ENCODE peak calls at places on chromosomes 6 and 20, in five cellular contexts. H, M, W, N and B are unnamed samples.

GRCh38 chr6:38552136-38552535 is 87.6 kb downstream of the BTBD9 start:
- DNase-seq in H (no peak), M (peak), W (no peak), N (no peak), B (no peak)

GRCh38 chr20:43843096-43843964 is 71.3 kb upstream of the TOX2 start:
- DNase-seq in W (peak), N (peak), M (no peak), H (no peak), B (no peak)

GRCh38 chr6:151656392-151656791 is 151.1 kb upstream of the ESR1 start:
- DNase-seq in M (no peak), H (no peak), N (no peak), W (no peak), B (no peak)

GRCh38 chr6:15308445-15309213 is 62.8 kb downstream of the JARID2 start:
- DNase-seq in H (no peak), M (peak), W (no peak), N (no peak), B (no peak)

GRCh38 chr6:129590408-129591022 is 119.5 kb downstream of the ARHGAP18 start:
- DNase-seq in N (peak), M (no peak), H (no peak), W (no peak), B (peak)

GRCh38 chr6:13500264-13500663 is 12.9 kb upstream of the GFOD1 start:
- DNase-seq in W (no peak), M (no peak), N (peak), H (no peak), B (no peak)

GRCh38 chr6:68738039-68738438 is 103.0 kb downstream of the ADGRB3 start:
- DNase-seq in W (no peak), M (no peak), N (no peak), H (no peak), B (no peak)

GRCh38 chr6:73523434-73524123 is 2.7 kb upstream of the EEF1A1 start:
- DNase-seq in M (peak), H (peak), W (peak), N (peak), B (no peak)

GRCh38 chr6:11700118-11700718 is 78.4 kb downstream of the ADTRP start:
- DNase-seq in W (no peak), M (peak), H (no peak), N (peak), B (no peak)

GRCh38 chr6:157981395-157982296 is at the start of gene SYNJ2:
- DNase-seq in W (peak), N (peak), M (no peak), H (peak), B (no peak)

GRCh38 chr20:18712877-18713276 is 100.7 kb upstream of the SCP2D1 start:
- DNase-seq in H (no peak), N (no peak), W (no peak), M (no peak), B (no peak)

GRCh38 chr6:30721198-30722024 is 1.3 kb downstream of the TUBB start:
- DNase-seq in N (peak), W (peak), M (peak), H (peak), B (no peak)

GRCh38 chr20:17889226-17889625 is 79.4 kb downstream of the SNX5 start:
- DNase-seq in N (no peak), M (no peak), H (no peak), W (no peak), B (no peak)

GRCh38 chr6:111788779-111789276 is 84.4 kb downstream of the FYN start:
- DNase-seq in W (no peak), H (no peak), M (no peak), N (no peak), B (no peak)

GRCh38 chr20:52303281-52303950 is 111.8 kb upstream of the ZFP64 start:
- DNase-seq in N (no peak), M (no peak), W (no peak), H (no peak), B (no peak)

GRCh38 chr20:62603021-62603906 is 39.0 kb upstream of the SLCO4A1 start:
- DNase-seq in N (peak), W (peak), H (peak), M (peak), B (peak)

GRCh38 chr20:2136275-2136674 is 34.6 kb downstream of the STK35 start:
- DNase-seq in M (no peak), N (no peak), H (no peak), W (no peak), B (no peak)

GRCh38 chr6:106181664-106182418 is 95.7 kb downstream of the PRDM1 start:
- DNase-seq in N (peak), M (no peak), H (no peak), W (peak), B (no peak)

GRCh38 chr20:17611290-17611539 is 41.3 kb downstream of the DSTN start:
- DNase-seq in H (no peak), W (no peak), N (peak), M (no peak), B (no peak)

GRCh38 chr6:166168616-166169548 is 1.2 kb upstream of the TBXT start:
- DNase-seq in M (no peak), N (no peak), W (no peak), H (no peak), B (no peak)

GRCh38 chr20:2822073-2822472 is 5.9 kb downstream of the TMEM239 start:
- DNase-seq in W (no peak), M (no peak), N (no peak), H (no peak), B (no peak)

GRCh38 chr20:32327087-32327681 is 30.9 kb upstream of the ASXL1 start:
- DNase-seq in W (no peak), N (no peak), M (no peak), H (no peak), B (no peak)

GRCh38 chr6:106360989-106361430 is 493 bp downstream of the CRYBG1 start:
- DNase-seq in H (peak), W (peak), N (peak), M (no peak), B (no peak)

GRCh38 chr20:32017711-32018251 is 7.5 kb downstream of the CCM2L start:
- DNase-seq in N (peak), W (peak), H (no peak), M (peak), B (no peak)

GRCh38 chr20:20719411-20719810 is 7.0 kb upstream of the RALGAPA2 start:
- DNase-seq in H (no peak), M (no peak), N (no peak), W (no peak), B (no peak)

GRCh38 chr6:18148304-18149025 is 6.4 kb downstream of the TPMT start:
- DNase-seq in H (no peak), N (peak), M (no peak), W (peak), B (peak)

GRCh38 chr6:104182811-104183210 is 676.9 kb downstream of the HACE1 start:
- DNase-seq in W (no peak), H (no peak), M (no peak), N (peak), B (peak)

GRCh38 chr6:52573295-52573694 is 3.6 kb downstream of the TRAM2 start:
- DNase-seq in H (no peak), M (no peak), W (no peak), N (no peak), B (no peak)

GRCh38 chr20:25629816-25630499 is 6.1 kb upstream of the NANP start:
- DNase-seq in H (no peak), M (no peak), N (no peak), W (no peak), B (no peak)
- H3K27ac ChIP-seq in H (no peak), M (no peak), N (no peak), W (no peak), B (no peak)

GRCh38 chr6:134502614-134503541 is 185.0 kb upstream of the SGK1 start:
- DNase-seq in W (no peak), H (no peak), N (peak), M (no peak), B (no peak)

GRCh38 chr6:134508862-134509498 is 191.1 kb upstream of the SGK1 start:
- DNase-seq in N (peak), M (no peak), H (no peak), W (no peak), B (peak)

GRCh38 chr6:134506162-134506561 is 188.2 kb upstream of the SGK1 start:
- DNase-seq in H (no peak), N (no peak), M (no peak), W (no peak), B (no peak)

GRCh38 chr6:134503542-134504281 is 185.8 kb upstream of the SGK1 start:
- DNase-seq in N (peak), M (no peak), H (no peak), W (no peak), B (no peak)
- H3K27ac ChIP-seq in N (peak), M (no peak), H (no peak), W (no peak), B (peak)

GRCh38 chr6:37092851-37093727 is 76.9 kb upstream of the PIM1 start:
- DNase-seq in H (no peak), N (peak), W (peak), M (no peak), B (no peak)
- H3K27ac ChIP-seq in H (no peak), N (no peak), W (peak), M (no peak), B (peak)

DNA sequence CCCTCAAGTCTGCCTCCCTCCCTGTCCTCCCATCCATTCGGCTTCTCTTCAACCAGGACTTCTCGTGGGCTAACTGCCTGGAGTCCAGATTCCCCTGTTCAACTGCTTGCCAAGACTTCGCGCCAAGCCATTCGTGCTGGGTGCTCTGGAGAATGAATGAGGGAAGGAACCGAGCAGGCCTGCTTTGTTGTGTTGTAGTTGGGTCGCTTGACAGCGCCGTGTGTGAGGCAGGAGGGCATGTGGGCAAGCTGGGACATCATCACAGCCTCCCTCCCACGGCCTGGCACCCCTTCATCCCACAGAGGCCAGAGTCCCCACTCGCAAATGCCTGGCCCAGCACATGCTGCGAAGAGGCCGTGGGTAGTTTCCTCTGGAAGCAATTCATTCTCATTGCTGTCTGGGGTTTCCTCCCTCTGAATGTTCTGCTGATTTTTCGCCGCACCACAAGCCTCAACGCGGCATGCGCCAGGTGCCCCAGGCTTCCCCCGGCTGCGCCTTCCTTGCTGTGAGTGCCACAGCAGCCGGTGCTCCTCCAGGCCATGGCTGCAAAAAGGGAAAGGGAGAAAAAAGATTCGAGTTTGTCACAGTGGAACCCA is 336.0 kb downstream of the QKI start:
- DNase-seq in M (no peak), W (no peak), N (peak), H (peak), B (no peak)
- H3K27ac ChIP-seq in M (no peak), W (no peak), N (no peak), H (peak), B (no peak)

GRCh38 chr6:686528-686927 is 6.4 kb downstream of the EXOC2 start:
- DNase-seq in N (no peak), H (no peak), W (no peak), M (no peak), B (no peak)

GRCh38 chr6:689223-689622 is 3.7 kb downstream of the EXOC2 start:
- DNase-seq in M (no peak), H (no peak), N (no peak), W (no peak), B (no peak)

GRCh38 chr6:683742-684440 is 9.0 kb downstream of the EXOC2 start:
- DNase-seq in H (no peak), N (no peak), M (no peak), W (no peak), B (no peak)

GRCh38 chr6:680666-681374 is 12.1 kb downstream of the EXOC2 start:
- DNase-seq in H (no peak), M (no peak), W (no peak), N (peak), B (no peak)

DNA sequence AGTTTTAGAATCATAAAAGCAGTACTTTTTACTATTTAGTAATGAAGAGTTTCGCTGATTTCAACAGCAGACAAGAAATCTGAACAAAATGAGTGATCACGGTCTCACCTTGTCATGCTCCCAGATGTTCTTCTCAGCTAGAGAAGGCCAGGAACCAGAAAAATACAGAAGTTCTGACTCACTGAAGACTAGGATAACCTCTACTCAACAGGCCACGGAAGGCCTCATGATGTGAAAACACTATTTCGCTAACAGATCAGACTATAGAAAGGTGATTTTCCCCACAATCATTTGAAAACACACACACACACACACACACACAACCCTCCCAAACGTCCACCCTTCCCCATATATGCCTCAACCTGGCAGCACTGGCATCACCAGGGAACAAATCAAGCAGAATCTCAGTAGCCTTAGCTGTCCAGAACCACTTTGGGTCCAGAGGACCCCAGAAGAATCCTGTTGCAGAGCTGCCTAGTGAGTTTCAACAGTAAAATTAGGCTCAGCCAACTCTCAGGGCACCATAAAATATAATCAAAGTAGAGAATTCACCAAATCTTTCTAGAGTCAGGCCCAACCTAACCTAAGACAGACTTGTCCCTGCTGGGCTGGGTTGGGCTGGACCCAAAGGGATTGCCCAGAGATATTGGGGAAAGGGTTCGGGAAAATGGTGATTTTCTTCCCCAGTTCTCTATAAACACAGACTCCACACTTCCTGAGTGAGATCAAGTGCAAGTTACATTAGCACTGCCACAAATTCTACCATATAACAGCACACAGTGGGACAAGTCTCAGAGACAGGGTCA is 7.9 kb downstream of the EXOC2 start:
- DNase-seq in H (no peak), W (no peak), M (no peak), N (peak), B (no peak)
- H3K27ac ChIP-seq in H (no peak), W (no peak), M (no peak), N (no peak), B (peak)

DNA sequence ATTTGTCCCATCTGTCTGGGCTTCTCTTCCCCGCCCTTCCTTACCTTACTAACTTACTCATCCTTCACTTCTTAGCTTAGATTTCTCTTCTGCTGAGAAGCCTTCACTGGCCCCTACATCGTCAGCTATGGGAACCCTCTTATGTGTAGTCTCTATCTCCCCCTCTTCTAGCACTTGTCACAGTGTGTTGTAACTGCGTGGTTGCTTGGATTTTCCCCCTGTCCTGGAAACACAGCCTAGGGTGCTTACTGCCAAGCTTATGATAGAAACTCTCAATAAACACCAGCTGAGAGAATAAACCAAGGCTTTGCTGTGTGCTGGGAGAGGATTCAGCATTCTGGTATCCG is 68.5 kb downstream of the SGK1 start:
- DNase-seq in M (no peak), N (peak), H (no peak), W (no peak), B (no peak)
- H3K27ac ChIP-seq in M (no peak), N (no peak), H (no peak), W (no peak), B (no peak)

GRCh38 chr6:130933712-130934200 is 106.5 kb downstream of the SMLR1 start:
- DNase-seq in H (no peak), M (no peak), N (no peak), W (no peak), B (no peak)
- H3K27ac ChIP-seq in H (no peak), M (no peak), N (no peak), W (no peak), B (no peak)

DNA sequence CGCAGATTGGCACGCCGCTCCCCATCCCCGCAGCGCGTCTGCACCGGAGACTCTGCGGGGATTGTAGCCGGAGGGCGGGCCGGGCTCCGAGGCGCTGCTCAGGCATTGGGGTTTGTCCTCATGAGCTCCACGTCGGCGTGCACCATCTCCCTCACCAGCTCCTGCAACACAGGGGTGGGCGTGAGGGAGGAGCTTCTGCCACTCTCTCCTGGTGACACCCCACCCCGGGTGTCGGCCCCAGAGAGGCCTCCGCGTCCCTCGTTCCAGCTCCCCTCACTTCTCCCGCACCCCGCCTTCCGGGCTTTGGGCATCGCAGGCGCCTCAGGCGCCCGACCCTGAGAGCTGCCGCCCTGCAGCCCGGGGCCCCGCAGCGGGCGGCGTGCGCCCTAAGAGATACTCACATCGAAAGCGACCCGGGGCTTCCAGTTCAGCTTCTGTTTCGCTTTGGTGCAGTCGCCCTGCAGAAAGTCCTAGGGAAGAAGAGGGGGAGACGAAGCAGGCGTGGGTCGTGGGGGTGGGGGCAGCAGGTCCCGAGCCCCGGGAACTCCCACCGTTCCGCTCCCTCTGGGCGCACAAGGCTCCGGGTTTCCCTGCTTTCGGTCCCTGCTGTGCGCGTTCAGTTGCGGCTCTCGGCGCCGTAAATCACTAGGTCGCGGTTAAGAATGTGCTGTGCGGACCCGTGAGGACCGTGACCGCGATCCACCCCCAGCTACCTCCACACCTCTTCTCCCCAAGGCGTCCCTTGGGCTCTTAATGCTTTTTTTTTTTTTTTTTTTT is 14.5 kb downstream of the FOXC1 start:
- DNase-seq in N (no peak), M (no peak), H (no peak), W (no peak), B (no peak)
- H3K27ac ChIP-seq in N (peak), M (no peak), H (peak), W (no peak), B (no peak)

DNA sequence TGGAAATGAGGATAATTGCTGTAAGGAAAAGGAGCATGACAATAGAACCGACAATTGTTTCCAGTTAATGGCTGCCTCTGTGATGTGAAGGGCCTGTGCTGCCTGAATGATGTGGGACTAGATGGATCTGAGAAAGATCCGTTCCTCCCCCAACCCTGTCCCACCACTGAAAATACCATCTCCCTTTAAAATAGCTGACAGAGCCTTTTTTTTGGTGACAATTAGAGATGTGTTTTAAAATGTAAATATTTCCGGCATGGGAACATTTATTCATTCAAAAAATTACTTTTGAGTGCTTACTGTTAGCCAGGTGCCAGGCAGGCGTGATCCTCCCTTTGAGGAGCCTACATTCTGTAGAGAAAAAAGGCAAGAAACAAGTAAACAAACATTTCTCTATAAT is 72.4 kb upstream of the SUPT3H start:
- DNase-seq in N (no peak), H (no peak), W (no peak), M (no peak), B (no peak)
- H3K27ac ChIP-seq in N (no peak), H (no peak), W (no peak), M (no peak), B (no peak)

DNA sequence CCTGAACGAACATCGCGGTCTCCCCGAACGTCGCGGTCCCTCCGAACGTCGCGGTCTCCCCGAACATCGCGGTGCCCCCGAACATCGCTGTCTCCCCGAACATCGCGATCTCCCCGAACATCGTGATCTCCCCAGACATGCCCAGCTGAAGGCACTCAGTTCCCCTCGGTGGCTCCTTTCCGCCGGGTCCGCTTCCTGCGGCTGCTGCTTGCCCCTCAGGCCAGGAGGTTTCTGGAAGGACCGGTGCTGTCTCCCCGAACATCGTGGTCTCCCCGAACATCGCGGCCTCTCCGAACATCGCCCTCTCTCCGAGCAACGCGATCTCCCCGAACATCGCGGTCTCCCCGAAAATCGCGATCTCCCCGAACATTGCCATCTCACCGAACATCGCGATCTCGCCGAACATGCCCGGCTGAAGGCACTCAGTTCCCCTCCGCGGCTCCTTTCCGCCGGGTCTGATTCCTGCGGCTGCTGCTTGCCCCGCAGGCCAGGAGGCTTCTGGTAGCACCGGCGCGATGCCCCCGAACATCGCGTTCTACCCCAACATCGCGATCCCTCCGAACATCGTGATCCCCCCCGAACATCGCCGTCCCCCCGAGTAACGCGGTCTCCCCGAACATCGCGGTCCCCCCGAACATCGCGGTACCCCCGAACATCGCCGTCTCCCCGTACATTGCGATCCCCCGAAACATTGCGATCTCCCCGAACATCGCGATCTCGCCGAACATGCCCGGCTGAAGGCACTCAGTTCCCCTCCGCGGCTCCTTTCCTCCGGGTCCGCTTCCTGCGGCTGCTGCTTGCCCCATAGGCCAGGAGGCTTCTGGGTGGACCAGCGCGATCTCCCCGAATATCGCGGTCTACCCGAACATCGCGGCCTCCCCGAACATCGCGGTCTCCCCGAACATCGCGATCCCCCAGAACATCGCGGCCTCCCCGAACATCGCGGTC is 774 bp downstream of the ULBP1 start:
- DNase-seq in M (no peak), W (no peak), H (no peak), N (no peak), B (no peak)
- H3K27ac ChIP-seq in M (no peak), W (no peak), H (no peak), N (no peak), B (peak)